ENCODE peak calls at places on chromosomes 12 and 14, in seven cellular contexts. One of them, this sample, is unnamed.

GRCh38 chr14:103854822-103855733 is 7.7 kb upstream of the PPP1R13B start:
- DNase-seq in activated T-cell treated with anti-CD3 and anti-CD28 coated beads for 24 hours: no peak
- DNase-seq in LoVo: no peak
- DNase-seq in hypothalamus: no peak
- DNase-seq in osteocyte: no peak
- DNase-seq in COLO829: no peak
- DNase-seq in GM04504: no peak
- DNase-seq in this sample: no peak

GRCh38 chr12:58359084-58359483 is 417.7 kb downstream of the ATP23 start:
- DNase-seq in activated T-cell treated with anti-CD3 and anti-CD28 coated beads for 24 hours: no peak
- DNase-seq in LoVo: no peak
- DNase-seq in hypothalamus: no peak
- DNase-seq in osteocyte: peak
- DNase-seq in COLO829: no peak
- DNase-seq in GM04504: no peak
- DNase-seq in this sample: no peak

GRCh38 chr12:12432373-12432772 is 75.5 kb downstream of the BORCS5 start:
- DNase-seq in activated T-cell treated with anti-CD3 and anti-CD28 coated beads for 24 hours: no peak
- DNase-seq in LoVo: no peak
- DNase-seq in hypothalamus: no peak
- DNase-seq in osteocyte: no peak
- DNase-seq in COLO829: no peak
- DNase-seq in GM04504: peak
- DNase-seq in this sample: no peak

GRCh38 chr12:98595152-98595988 is 1.9 kb downstream of the SLC25A3 start:
- DNase-seq in activated T-cell treated with anti-CD3 and anti-CD28 coated beads for 24 hours: no peak
- DNase-seq in LoVo: peak
- DNase-seq in hypothalamus: no peak
- DNase-seq in osteocyte: peak
- DNase-seq in COLO829: peak
- DNase-seq in GM04504: peak
- DNase-seq in this sample: no peak

GRCh38 chr14:74429221-74429691 is 3.2 kb upstream of the SYNDIG1L start:
- DNase-seq in activated T-cell treated with anti-CD3 and anti-CD28 coated beads for 24 hours: no peak
- DNase-seq in LoVo: no peak
- DNase-seq in hypothalamus: no peak
- DNase-seq in osteocyte: no peak
- DNase-seq in COLO829: no peak
- DNase-seq in GM04504: no peak
- DNase-seq in this sample: no peak

GRCh38 chr14:31936100-31936499 is 141.0 kb upstream of the ARHGAP5 start:
- DNase-seq in activated T-cell treated with anti-CD3 and anti-CD28 coated beads for 24 hours: no peak
- DNase-seq in LoVo: peak
- DNase-seq in hypothalamus: no peak
- DNase-seq in osteocyte: no peak
- DNase-seq in COLO829: no peak
- DNase-seq in GM04504: no peak
- DNase-seq in this sample: no peak

GRCh38 chr14:105330491-105330895 is 15.9 kb downstream of the PACS2 start:
- DNase-seq in activated T-cell treated with anti-CD3 and anti-CD28 coated beads for 24 hours: no peak
- DNase-seq in LoVo: no peak
- DNase-seq in hypothalamus: no peak
- DNase-seq in osteocyte: no peak
- DNase-seq in COLO829: peak
- DNase-seq in GM04504: peak
- DNase-seq in this sample: no peak

GRCh38 chr14:85444685-85445084 is 85.3 kb upstream of the FLRT2 start:
- DNase-seq in activated T-cell treated with anti-CD3 and anti-CD28 coated beads for 24 hours: no peak
- DNase-seq in LoVo: no peak
- DNase-seq in hypothalamus: no peak
- DNase-seq in osteocyte: no peak
- DNase-seq in COLO829: no peak
- DNase-seq in GM04504: no peak
- DNase-seq in this sample: no peak

GRCh38 chr12:33988888-33989287 is 33.4 kb upstream of the ALG10 start:
- DNase-seq in activated T-cell treated with anti-CD3 and anti-CD28 coated beads for 24 hours: no peak
- DNase-seq in LoVo: no peak
- DNase-seq in hypothalamus: no peak
- DNase-seq in osteocyte: no peak
- DNase-seq in COLO829: no peak
- DNase-seq in GM04504: no peak
- DNase-seq in this sample: no peak

GRCh38 chr14:92513204-92513965 is at the start of gene RIN3:
- DNase-seq in activated T-cell treated with anti-CD3 and anti-CD28 coated beads for 24 hours: peak
- DNase-seq in LoVo: peak
- DNase-seq in hypothalamus: no peak
- DNase-seq in osteocyte: no peak
- DNase-seq in COLO829: no peak
- DNase-seq in GM04504: no peak
- DNase-seq in this sample: peak

GRCh38 chr14:44404021-44404420 is 103.1 kb downstream of the FSCB start:
- DNase-seq in activated T-cell treated with anti-CD3 and anti-CD28 coated beads for 24 hours: no peak
- DNase-seq in LoVo: no peak
- DNase-seq in hypothalamus: no peak
- DNase-seq in osteocyte: no peak
- DNase-seq in COLO829: peak
- DNase-seq in GM04504: no peak
- DNase-seq in this sample: no peak

GRCh38 chr14:75876526-75876925 is 105.3 kb downstream of the TGFB3 start:
- DNase-seq in activated T-cell treated with anti-CD3 and anti-CD28 coated beads for 24 hours: no peak
- DNase-seq in LoVo: no peak
- DNase-seq in hypothalamus: no peak
- DNase-seq in osteocyte: no peak
- DNase-seq in COLO829: no peak
- DNase-seq in GM04504: no peak
- DNase-seq in this sample: no peak

GRCh38 chr12:9073077-9073476 is 42.6 kb downstream of the A2M start:
- DNase-seq in activated T-cell treated with anti-CD3 and anti-CD28 coated beads for 24 hours: no peak
- DNase-seq in LoVo: no peak
- DNase-seq in hypothalamus: no peak
- DNase-seq in osteocyte: no peak
- DNase-seq in COLO829: no peak
- DNase-seq in GM04504: no peak
- DNase-seq in this sample: no peak

GRCh38 chr12:80151131-80151530 is 51.8 kb downstream of the OTOGL start:
- DNase-seq in activated T-cell treated with anti-CD3 and anti-CD28 coated beads for 24 hours: no peak
- DNase-seq in LoVo: no peak
- DNase-seq in hypothalamus: no peak
- DNase-seq in osteocyte: no peak
- DNase-seq in COLO829: no peak
- DNase-seq in GM04504: no peak
- DNase-seq in this sample: no peak

GRCh38 chr14:104598039-104598438 is 6.5 kb downstream of the TMEM179 start:
- DNase-seq in activated T-cell treated with anti-CD3 and anti-CD28 coated beads for 24 hours: no peak
- DNase-seq in LoVo: no peak
- DNase-seq in hypothalamus: no peak
- DNase-seq in osteocyte: no peak
- DNase-seq in COLO829: no peak
- DNase-seq in GM04504: no peak
- DNase-seq in this sample: no peak

GRCh38 chr12:57152408-57153038 is 5.1 kb upstream of the LRP1-AS start:
- DNase-seq in activated T-cell treated with anti-CD3 and anti-CD28 coated beads for 24 hours: no peak
- DNase-seq in LoVo: no peak
- DNase-seq in hypothalamus: peak
- DNase-seq in osteocyte: no peak
- DNase-seq in COLO829: peak
- DNase-seq in GM04504: no peak
- DNase-seq in this sample: no peak

GRCh38 chr12:26128180-26128579 is 3.3 kb upstream of the BHLHE41 start:
- DNase-seq in activated T-cell treated with anti-CD3 and anti-CD28 coated beads for 24 hours: no peak
- DNase-seq in LoVo: no peak
- DNase-seq in hypothalamus: no peak
- DNase-seq in osteocyte: no peak
- DNase-seq in COLO829: no peak
- DNase-seq in GM04504: no peak
- DNase-seq in this sample: no peak

GRCh38 chr14:93734086-93734822 is 54.0 kb downstream of the PRIMA1 start:
- DNase-seq in activated T-cell treated with anti-CD3 and anti-CD28 coated beads for 24 hours: no peak
- DNase-seq in LoVo: no peak
- DNase-seq in hypothalamus: no peak
- DNase-seq in osteocyte: no peak
- DNase-seq in COLO829: no peak
- DNase-seq in GM04504: no peak
- DNase-seq in this sample: no peak

GRCh38 chr12:6307521-6307920 is 3.0 kb upstream of the PLEKHG6 start:
- DNase-seq in activated T-cell treated with anti-CD3 and anti-CD28 coated beads for 24 hours: no peak
- DNase-seq in LoVo: no peak
- DNase-seq in hypothalamus: no peak
- DNase-seq in osteocyte: no peak
- DNase-seq in COLO829: no peak
- DNase-seq in GM04504: no peak
- DNase-seq in this sample: no peak

GRCh38 chr14:76863724-76864407 is 37.7 kb downstream of the LRRC74A start:
- DNase-seq in activated T-cell treated with anti-CD3 and anti-CD28 coated beads for 24 hours: no peak
- DNase-seq in LoVo: no peak
- DNase-seq in hypothalamus: peak
- DNase-seq in osteocyte: no peak
- DNase-seq in COLO829: peak
- DNase-seq in GM04504: no peak
- DNase-seq in this sample: no peak

GRCh38 chr14:36070056-36071043 is 106.2 kb downstream of the PTCSC3 start:
- DNase-seq in activated T-cell treated with anti-CD3 and anti-CD28 coated beads for 24 hours: peak
- DNase-seq in LoVo: peak
- DNase-seq in hypothalamus: peak
- DNase-seq in osteocyte: no peak
- DNase-seq in COLO829: peak
- DNase-seq in GM04504: peak
- DNase-seq in this sample: no peak

GRCh38 chr12:101570022-101570421 is 24.7 kb upstream of the MYBPC1 start:
- DNase-seq in activated T-cell treated with anti-CD3 and anti-CD28 coated beads for 24 hours: no peak
- DNase-seq in LoVo: peak
- DNase-seq in hypothalamus: no peak
- DNase-seq in osteocyte: no peak
- DNase-seq in COLO829: peak
- DNase-seq in GM04504: peak
- DNase-seq in this sample: no peak

GRCh38 chr12:94795520-94795919 is 145.2 kb upstream of the TMCC3 start:
- DNase-seq in activated T-cell treated with anti-CD3 and anti-CD28 coated beads for 24 hours: no peak
- DNase-seq in LoVo: peak
- DNase-seq in hypothalamus: no peak
- DNase-seq in osteocyte: no peak
- DNase-seq in COLO829: peak
- DNase-seq in GM04504: no peak
- DNase-seq in this sample: no peak

GRCh38 chr12:103865151-103865730 is 24.2 kb upstream of the NT5DC3 start:
- DNase-seq in activated T-cell treated with anti-CD3 and anti-CD28 coated beads for 24 hours: no peak
- DNase-seq in LoVo: no peak
- DNase-seq in hypothalamus: no peak
- DNase-seq in osteocyte: no peak
- DNase-seq in COLO829: no peak
- DNase-seq in GM04504: no peak
- DNase-seq in this sample: no peak

GRCh38 chr12:53376747-53377146 is 3.2 kb upstream of the SP1 start:
- DNase-seq in activated T-cell treated with anti-CD3 and anti-CD28 coated beads for 24 hours: no peak
- DNase-seq in LoVo: no peak
- DNase-seq in hypothalamus: no peak
- DNase-seq in osteocyte: no peak
- DNase-seq in COLO829: no peak
- DNase-seq in GM04504: no peak
- DNase-seq in this sample: no peak

GRCh38 chr14:100839573-100840175 is 13.8 kb downstream of the MEG3 start:
- DNase-seq in activated T-cell treated with anti-CD3 and anti-CD28 coated beads for 24 hours: no peak
- DNase-seq in LoVo: no peak
- DNase-seq in hypothalamus: no peak
- DNase-seq in osteocyte: no peak
- DNase-seq in COLO829: no peak
- DNase-seq in GM04504: no peak
- DNase-seq in this sample: no peak

GRCh38 chr12:66446276-66446675 is 144.0 kb downstream of the HELB start:
- DNase-seq in activated T-cell treated with anti-CD3 and anti-CD28 coated beads for 24 hours: no peak
- DNase-seq in LoVo: no peak
- DNase-seq in hypothalamus: no peak
- DNase-seq in osteocyte: no peak
- DNase-seq in COLO829: no peak
- DNase-seq in GM04504: no peak
- DNase-seq in this sample: no peak

GRCh38 chr14:61973981-61974380 is 211.8 kb downstream of the SNAPC1 start:
- DNase-seq in activated T-cell treated with anti-CD3 and anti-CD28 coated beads for 24 hours: no peak
- DNase-seq in LoVo: no peak
- DNase-seq in hypothalamus: no peak
- DNase-seq in osteocyte: no peak
- DNase-seq in COLO829: peak
- DNase-seq in GM04504: no peak
- DNase-seq in this sample: no peak

GRCh38 chr14:55440385-55440784 is at the start of gene TBPL2:
- DNase-seq in activated T-cell treated with anti-CD3 and anti-CD28 coated beads for 24 hours: no peak
- DNase-seq in LoVo: no peak
- DNase-seq in hypothalamus: no peak
- DNase-seq in osteocyte: peak
- DNase-seq in COLO829: no peak
- DNase-seq in GM04504: no peak
- DNase-seq in this sample: no peak

GRCh38 chr12:19712041-19712440 is 272.7 kb downstream of the AEBP2 start:
- DNase-seq in activated T-cell treated with anti-CD3 and anti-CD28 coated beads for 24 hours: no peak
- DNase-seq in LoVo: no peak
- DNase-seq in hypothalamus: no peak
- DNase-seq in osteocyte: no peak
- DNase-seq in COLO829: peak
- DNase-seq in GM04504: peak
- DNase-seq in this sample: no peak

GRCh38 chr12:6083606-6084005 is 40.9 kb downstream of the VWF start:
- DNase-seq in activated T-cell treated with anti-CD3 and anti-CD28 coated beads for 24 hours: no peak
- DNase-seq in LoVo: no peak
- DNase-seq in hypothalamus: no peak
- DNase-seq in osteocyte: no peak
- DNase-seq in COLO829: no peak
- DNase-seq in GM04504: no peak
- DNase-seq in this sample: no peak

GRCh38 chr12:105939181-105939721 is 199.5 kb downstream of the NUAK1 start:
- DNase-seq in activated T-cell treated with anti-CD3 and anti-CD28 coated beads for 24 hours: no peak
- DNase-seq in LoVo: no peak
- DNase-seq in hypothalamus: no peak
- DNase-seq in osteocyte: no peak
- DNase-seq in COLO829: peak
- DNase-seq in GM04504: no peak
- DNase-seq in this sample: no peak

GRCh38 chr14:54650331-54651017 is 83.5 kb downstream of the SAMD4A start:
- DNase-seq in activated T-cell treated with anti-CD3 and anti-CD28 coated beads for 24 hours: no peak
- DNase-seq in LoVo: peak
- DNase-seq in hypothalamus: no peak
- DNase-seq in osteocyte: no peak
- DNase-seq in COLO829: no peak
- DNase-seq in GM04504: peak
- DNase-seq in this sample: no peak

GRCh38 chr14:81042431-81042830 is 87.0 kb downstream of the TSHR start:
- DNase-seq in activated T-cell treated with anti-CD3 and anti-CD28 coated beads for 24 hours: no peak
- DNase-seq in LoVo: no peak
- DNase-seq in hypothalamus: no peak
- DNase-seq in osteocyte: no peak
- DNase-seq in COLO829: no peak
- DNase-seq in GM04504: no peak
- DNase-seq in this sample: no peak

GRCh38 chr12:91072931-91073330 is 15.1 kb upstream of the KERA start:
- DNase-seq in activated T-cell treated with anti-CD3 and anti-CD28 coated beads for 24 hours: no peak
- DNase-seq in LoVo: no peak
- DNase-seq in hypothalamus: no peak
- DNase-seq in osteocyte: no peak
- DNase-seq in COLO829: no peak
- DNase-seq in GM04504: no peak
- DNase-seq in this sample: no peak

GRCh38 chr12:1518763-1519516 is 75.4 kb downstream of the FBXL14 start:
- DNase-seq in activated T-cell treated with anti-CD3 and anti-CD28 coated beads for 24 hours: no peak
- DNase-seq in LoVo: peak
- DNase-seq in hypothalamus: no peak
- DNase-seq in osteocyte: no peak
- DNase-seq in COLO829: no peak
- DNase-seq in GM04504: no peak
- DNase-seq in this sample: no peak

GRCh38 chr14:58315606-58316005 is 17.3 kb downstream of the ARID4A start:
- DNase-seq in activated T-cell treated with anti-CD3 and anti-CD28 coated beads for 24 hours: no peak
- DNase-seq in LoVo: no peak
- DNase-seq in hypothalamus: no peak
- DNase-seq in osteocyte: no peak
- DNase-seq in COLO829: no peak
- DNase-seq in GM04504: no peak
- DNase-seq in this sample: no peak

GRCh38 chr14:88791629-88792571 is 853 bp downstream of the EML5 start:
- DNase-seq in activated T-cell treated with anti-CD3 and anti-CD28 coated beads for 24 hours: no peak
- DNase-seq in LoVo: no peak
- DNase-seq in hypothalamus: peak
- DNase-seq in osteocyte: no peak
- DNase-seq in COLO829: no peak
- DNase-seq in GM04504: no peak
- DNase-seq in this sample: peak

This sample was measured in stimulated activated naive B cell treated with anti-CD40 and anti-IgM and Interleukin-4, amounts not matched to agents 10 μg/mL and 1 μg/mL and 100 μg/mL, for 72 hours.